ENCODE peak calls at places on chromosome 20, in four cellular contexts. One of them, this sample, is unnamed.

GRCh38 chr20:44730441-44730840 is 15.2 kb upstream of the KCNK15 start:
- DNase-seq in GDM1: no peak
- DNase-seq in CD8-positive, alpha-beta memory T cell: no peak
- DNase-seq in fibroblast of mammary gland: peak; percentile 91
- DNase-seq in this sample: peak; percentile 88

GRCh38 chr20:48759631-48760245 is 68.1 kb downstream of the PREX1 start:
- DNase-seq in GDM1: no peak
- DNase-seq in CD8-positive, alpha-beta memory T cell: no peak
- DNase-seq in fibroblast of mammary gland: no peak
- DNase-seq in this sample: no peak

GRCh38 chr20:59004763-59005522 is 2.1 kb downstream of the CTSZ start:
- DNase-seq in GDM1: peak; percentile 18
- DNase-seq in CD8-positive, alpha-beta memory T cell: no peak
- DNase-seq in fibroblast of mammary gland: no peak
- DNase-seq in this sample: peak; percentile 63

GRCh38 chr20:50670126-50670862 is 21.0 kb downstream of the RIPOR3 start:
- DNase-seq in GDM1: no peak
- DNase-seq in CD8-positive, alpha-beta memory T cell: no peak
- DNase-seq in fibroblast of mammary gland: no peak
- DNase-seq in this sample: no peak

GRCh38 chr20:24389686-24390085 is 79.7 kb upstream of the SYNDIG1 start:
- DNase-seq in GDM1: peak; percentile 93
- DNase-seq in CD8-positive, alpha-beta memory T cell: no peak
- DNase-seq in fibroblast of mammary gland: no peak
- DNase-seq in this sample: no peak

GRCh38 chr20:63696628-63697356 is at the start of gene TNFRSF6B:
- DNase-seq in GDM1: no peak
- DNase-seq in CD8-positive, alpha-beta memory T cell: no peak
- DNase-seq in fibroblast of mammary gland: no peak
- DNase-seq in this sample: peak; percentile 45

GRCh38 chr20:61901421-61902212 is 164.1 kb downstream of the TAF4 start:
- DNase-seq in GDM1: no peak
- DNase-seq in CD8-positive, alpha-beta memory T cell: no peak
- DNase-seq in fibroblast of mammary gland: no peak
- DNase-seq in this sample: no peak

GRCh38 chr20:46099491-46100287 is 9.9 kb upstream of the NCOA5 start:
- DNase-seq in GDM1: no peak
- DNase-seq in CD8-positive, alpha-beta memory T cell: no peak
- DNase-seq in fibroblast of mammary gland: no peak
- DNase-seq in this sample: peak; percentile 19

GRCh38 chr20:19249515-19249914 is 37.1 kb downstream of the SLC24A3 start:
- DNase-seq in GDM1: no peak
- DNase-seq in CD8-positive, alpha-beta memory T cell: no peak
- DNase-seq in fibroblast of mammary gland: peak; percentile 62
- DNase-seq in this sample: no peak

GRCh38 chr20:6184086-6184485 is 61.3 kb upstream of the FERMT1 start:
- DNase-seq in GDM1: no peak
- DNase-seq in CD8-positive, alpha-beta memory T cell: no peak
- DNase-seq in fibroblast of mammary gland: no peak
- DNase-seq in this sample: no peak

GRCh38 chr20:39468703-39469102 is 506.6 kb downstream of the DHX35 start:
- DNase-seq in GDM1: no peak
- DNase-seq in CD8-positive, alpha-beta memory T cell: no peak
- DNase-seq in fibroblast of mammary gland: no peak
- DNase-seq in this sample: no peak

GRCh38 chr20:24751551-24751950 is 197.5 kb upstream of the CST7 start:
- DNase-seq in GDM1: no peak
- DNase-seq in CD8-positive, alpha-beta memory T cell: no peak
- DNase-seq in fibroblast of mammary gland: no peak
- DNase-seq in this sample: no peak

GRCh38 chr20:56247954-56248782 is at the start of gene MC3R:
- DNase-seq in GDM1: peak; percentile 7
- DNase-seq in CD8-positive, alpha-beta memory T cell: peak; percentile 7
- DNase-seq in fibroblast of mammary gland: peak; percentile 40
- DNase-seq in this sample: peak; percentile 2

GRCh38 chr20:47358672-47359532 is 2.4 kb upstream of the ZMYND8 start:
- DNase-seq in GDM1: no peak
- DNase-seq in CD8-positive, alpha-beta memory T cell: no peak
- DNase-seq in fibroblast of mammary gland: peak; percentile 92
- DNase-seq in this sample: peak; percentile 98

GRCh38 chr20:57619053-57619831 is 984 bp downstream of the ZBP1 start:
- DNase-seq in GDM1: peak; percentile 27
- DNase-seq in CD8-positive, alpha-beta memory T cell: peak; percentile 56
- DNase-seq in fibroblast of mammary gland: no peak
- DNase-seq in this sample: no peak

GRCh38 chr20:14093652-14094051 is 98.3 kb downstream of the MACROD2 start:
- DNase-seq in GDM1: no peak
- DNase-seq in CD8-positive, alpha-beta memory T cell: no peak
- DNase-seq in fibroblast of mammary gland: no peak
- DNase-seq in this sample: no peak

GRCh38 chr20:58072695-58073671 is 155.5 kb downstream of the ANKRD60 start:
- DNase-seq in GDM1: no peak
- DNase-seq in CD8-positive, alpha-beta memory T cell: no peak
- DNase-seq in fibroblast of mammary gland: no peak
- DNase-seq in this sample: no peak

GRCh38 chr20:326645-327031 is 1.3 kb downstream of the SOX12 start:
- DNase-seq in GDM1: no peak
- DNase-seq in CD8-positive, alpha-beta memory T cell: peak; percentile 21
- DNase-seq in fibroblast of mammary gland: no peak
- DNase-seq in this sample: peak; percentile 41